ENCODE peak calls at places on chromosome 13, in four cellular contexts. B, F, H and A are unnamed samples.
A peak's percentile ranks its signal among the peaks of the same experiment; 100 is the strongest.

GRCh38 chr13:101127741-101128353 is 288.5 kb downstream of the NALCN start:
- DNase-seq in B (peak; percentile 66), F (peak; percentile 62), H (peak; percentile 23), A (peak; percentile 50)

GRCh38 chr13:98478134-98479129 is 98.5 kb downstream of the STK24 start:
- DNase-seq in B (peak; percentile 33), F (peak; percentile 26), H (peak; percentile 56), A (peak; percentile 88)

GRCh38 chr13:42893346-42893745 is 98.7 kb downstream of the EPSTI1 start:
- DNase-seq in B (peak; percentile 62), F (peak; percentile 69), H (peak; percentile 12), A (peak; percentile 59)

GRCh38 chr13:89061821-89062220 is 1390.7 kb downstream of the SLITRK5 start:
- DNase-seq in B (no peak), F (no peak), H (no peak), A (no peak)

GRCh38 chr13:50974268-50974667 is 64.7 kb downstream of the RNASEH2B start:
- DNase-seq in B (no peak), F (no peak), H (no peak), A (no peak)

GRCh38 chr13:41007359-41008118 is 11.6 kb downstream of the ELF1 start:
- DNase-seq in B (peak; percentile 76), F (peak; percentile 22), H (no peak), A (no peak)

GRCh38 chr13:113113846-113114271 is 8.3 kb downstream of the F7 start:
- DNase-seq in B (no peak), F (no peak), H (no peak), A (no peak)

GRCh38 chr13:39870197-39870746 is 214.8 kb downstream of the COG6 start:
- DNase-seq in B (peak; percentile 7), F (no peak), H (no peak), A (no peak)

GRCh38 chr13:100987993-100988392 is 313.4 kb upstream of the TMTC4 start:
- DNase-seq in B (peak; percentile 44), F (no peak), H (no peak), A (peak; percentile 76)

GRCh38 chr13:77544365-77544764 is 8.9 kb downstream of the SCEL start:
- DNase-seq in B (peak; percentile 17), F (peak; percentile 63), H (no peak), A (no peak)

GRCh38 chr13:46615888-46616531 is 63.0 kb downstream of the LRCH1 start:
- DNase-seq in B (peak; percentile 45), F (peak; percentile 81), H (no peak), A (no peak)

GRCh38 chr13:37701972-37702371 is 103.4 kb upstream of the POSTN start:
- DNase-seq in B (peak; percentile 96), F (peak; percentile 99), H (peak; percentile 46), A (peak; percentile 50)

GRCh38 chr13:70520275-70520674 is 412.0 kb upstream of the KLHL1 start:
- DNase-seq in B (no peak), F (no peak), H (no peak), A (no peak)

GRCh38 chr13:44786724-44787123 is 202.5 kb downstream of the NUFIP1 start:
- DNase-seq in B (no peak), F (peak; percentile 63), H (no peak), A (no peak)

GRCh38 chr13:106573279-106573831 is 5.4 kb upstream of the ARGLU1 start:
- DNase-seq in B (peak; percentile 89), F (peak; percentile 68), H (no peak), A (no peak)

GRCh38 chr13:60645552-60646138 is 248.6 kb downstream of the TDRD3 start:
- DNase-seq in B (no peak), F (no peak), H (no peak), A (no peak)

GRCh38 chr13:60642552-60642951 is 245.5 kb downstream of the TDRD3 start:
- DNase-seq in B (peak; percentile 2), F (no peak), H (no peak), A (peak; percentile 22)

GRCh38 chr13:60647547-60647946 is 250.5 kb downstream of the TDRD3 start:
- DNase-seq in B (no peak), F (no peak), H (no peak), A (peak; percentile 42)

GRCh38 chr13:60646600-60646999 is 249.6 kb downstream of the TDRD3 start:
- DNase-seq in B (no peak), F (no peak), H (no peak), A (no peak)
- H3K4me2 ChIP-seq in B (no peak overlapping the region), F (no peak overlapping the region), H (no peak overlapping the region), A (no peak overlapping the region)

DNA sequence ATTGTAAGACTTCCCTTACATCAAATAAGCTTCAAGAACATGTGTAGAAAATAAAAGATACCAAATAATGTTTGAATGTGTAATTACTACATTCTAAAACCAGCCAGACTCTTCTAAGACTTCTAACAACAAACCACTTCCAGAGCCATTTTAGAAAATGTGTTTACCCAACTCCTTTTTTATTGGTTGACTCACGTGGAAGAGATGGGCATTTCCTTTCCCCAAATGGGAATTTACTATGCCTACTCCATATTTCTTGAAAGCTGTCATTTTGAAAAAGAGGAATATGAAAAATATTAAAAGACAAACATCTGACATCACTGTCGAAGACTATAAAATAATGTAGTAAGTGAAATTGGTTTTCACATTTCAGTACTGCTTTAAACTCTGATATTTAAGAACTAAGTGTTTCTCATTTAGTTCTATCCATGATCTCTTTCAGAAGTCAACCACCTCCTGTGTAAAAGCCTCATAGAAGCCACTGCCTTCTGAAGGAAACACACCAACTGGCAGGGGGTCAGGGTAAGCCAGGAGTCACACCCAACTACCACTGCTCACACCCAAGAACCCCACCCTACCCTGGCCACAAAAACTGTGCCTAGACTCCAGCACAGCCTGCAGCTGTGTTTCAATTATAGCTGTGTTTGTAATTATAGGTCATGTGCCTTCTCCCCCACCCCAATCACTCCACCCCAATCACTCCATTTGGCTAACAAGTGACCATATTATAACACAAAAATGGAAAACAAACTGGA is 86.8 kb downstream of the UBL3 start:
- DNase-seq in B (no peak), F (no peak), H (no peak), A (no peak)
- H3K4me2 ChIP-seq in B (no peak overlapping the region), F (no peak overlapping the region), H (peak overlapping the region; percentile 37), A (no peak overlapping the region)

GRCh38 chr13:48496796-48497195 is 36.1 kb downstream of the RCBTB2 start:
- DNase-seq in B (no peak), F (no peak), H (no peak), A (no peak)

GRCh38 chr13:48493851-48494250 is 39.0 kb downstream of the RCBTB2 start:
- DNase-seq in B (peak; percentile 63), F (peak; percentile 63), H (peak; percentile 81), A (no peak)

GRCh38 chr13:48494874-48495273 is 38.0 kb downstream of the RCBTB2 start:
- DNase-seq in B (no peak), F (no peak), H (no peak), A (no peak)

GRCh38 chr13:48497669-48498068 is 35.2 kb downstream of the RCBTB2 start:
- DNase-seq in B (no peak), F (no peak), H (no peak), A (no peak)

GRCh38 chr13:48496271-48496670 is 36.6 kb downstream of the RCBTB2 start:
- DNase-seq in B (no peak), F (no peak), H (no peak), A (no peak)
- H3K4me2 ChIP-seq in B (no peak overlapping the region), F (no peak overlapping the region), H (no peak overlapping the region), A (no peak overlapping the region)

GRCh38 chr13:29706923-29707322 is 111.4 kb upstream of the SLC7A1 start:
- DNase-seq in B (no peak), F (no peak), H (no peak), A (no peak)

GRCh38 chr13:29704648-29705047 is 109.2 kb upstream of the SLC7A1 start:
- DNase-seq in B (peak; percentile 56), F (no peak), H (no peak), A (peak; percentile 72)

GRCh38 chr13:29707876-29708543 is 112.5 kb upstream of the SLC7A1 start:
- DNase-seq in B (peak; percentile 79), F (peak; percentile 34), H (peak; percentile 52), A (peak; percentile 84)

GRCh38 chr13:29702912-29703351 is 107.4 kb upstream of the SLC7A1 start:
- DNase-seq in B (peak; percentile 96), F (peak; percentile 76), H (peak; percentile 90), A (peak; percentile 87)

GRCh38 chr13:29703421-29703820 is 107.9 kb upstream of the SLC7A1 start:
- DNase-seq in B (no peak), F (no peak), H (no peak), A (no peak)
- H3K4me2 ChIP-seq in B (peak overlapping the region; percentile 86), F (no peak overlapping the region), H (no peak overlapping the region), A (no peak overlapping the region)

GRCh38 chr13:109790951-109791605 is 4.7 kb upstream of the IRS2 start:
- DNase-seq in B (peak; percentile 44), F (peak; percentile 62), H (peak; percentile 35), A (peak; percentile 77)

GRCh38 chr13:109794095-109794494 is 7.7 kb upstream of the IRS2 start:
- DNase-seq in B (no peak), F (no peak), H (no peak), A (peak; percentile 37)

GRCh38 chr13:109790071-109790470 is 3.7 kb upstream of the IRS2 start:
- DNase-seq in B (peak; percentile 60), F (peak; percentile 55), H (no peak), A (no peak)

GRCh38 chr13:109792416-109793090 is 6.2 kb upstream of the IRS2 start:
- DNase-seq in B (no peak), F (no peak), H (no peak), A (no peak)

GRCh38 chr13:109795021-109795420 is 8.6 kb upstream of the IRS2 start:
- DNase-seq in B (no peak), F (no peak), H (no peak), A (no peak)
- H3K4me2 ChIP-seq in B (no peak overlapping the region), F (no peak overlapping the region), H (no peak overlapping the region), A (no peak overlapping the region)